ENCODE peak calls at places on chromosomes 4 and X, in ten cellular contexts. One of them, this sample, is unnamed.

GRCh38 chr4:94410678-94411206 is 41.0 kb upstream of the PDLIM5 start:
- DNase-seq in HL-60: no peak
- DNase-seq in ovary: peak; percentile 48
- DNase-seq in tibial artery: peak; percentile 97
- DNase-seq in SK-N-SH: no peak
- DNase-seq in CD4-positive, CD25-positive, alpha-beta regulatory T cell: no peak
- DNase-seq in Jurkat, Clone E6-1: no peak
- DNase-seq in psoas muscle: peak; percentile 89
- DNase-seq in GM23338: no peak
- DNase-seq in fibroblast of lung: no peak
- DNase-seq in this sample: no peak

GRCh38 chr4:81757706-81758105 is 286.0 kb upstream of the RASGEF1B start:
- DNase-seq in HL-60: no peak
- DNase-seq in Jurkat, Clone E6-1: no peak
- DNase-seq in tibial artery: no peak
- DNase-seq in SK-N-SH: no peak
- DNase-seq in CD4-positive, CD25-positive, alpha-beta regulatory T cell: no peak
- DNase-seq in ovary: no peak
- DNase-seq in GM23338: peak; percentile 10
- DNase-seq in psoas muscle: no peak
- DNase-seq in fibroblast of lung: no peak
- DNase-seq in this sample: no peak

GRCh38 chr4:144705861-144706590 is 60.1 kb downstream of the HHIP start:
- DNase-seq in Jurkat, Clone E6-1: no peak
- DNase-seq in tibial artery: no peak
- DNase-seq in CD4-positive, CD25-positive, alpha-beta regulatory T cell: no peak
- DNase-seq in psoas muscle: no peak
- DNase-seq in HL-60: no peak
- DNase-seq in GM23338: no peak
- DNase-seq in SK-N-SH: no peak
- DNase-seq in ovary: no peak
- DNase-seq in fibroblast of lung: no peak
- DNase-seq in this sample: no peak

GRCh38 chr4:159778298-159778697 is 675.4 kb downstream of the RAPGEF2 start:
- DNase-seq in Jurkat, Clone E6-1: no peak
- DNase-seq in GM23338: no peak
- DNase-seq in SK-N-SH: no peak
- DNase-seq in CD4-positive, CD25-positive, alpha-beta regulatory T cell: no peak
- DNase-seq in HL-60: no peak
- DNase-seq in ovary: no peak
- DNase-seq in psoas muscle: no peak
- DNase-seq in fibroblast of lung: no peak
- DNase-seq in tibial artery: no peak
- DNase-seq in this sample: no peak

GRCh38 chr4:152352215-152352614 is 183.7 kb downstream of the FBXW7 start:
- DNase-seq in fibroblast of lung: no peak
- DNase-seq in CD4-positive, CD25-positive, alpha-beta regulatory T cell: no peak
- DNase-seq in HL-60: no peak
- DNase-seq in ovary: no peak
- DNase-seq in GM23338: no peak
- DNase-seq in tibial artery: no peak
- DNase-seq in psoas muscle: no peak
- DNase-seq in SK-N-SH: no peak
- DNase-seq in Jurkat, Clone E6-1: no peak
- DNase-seq in this sample: no peak

GRCh38 chr4:144666539-144667175 is 20.7 kb downstream of the HHIP start:
- DNase-seq in HL-60: no peak
- DNase-seq in SK-N-SH: no peak
- DNase-seq in Jurkat, Clone E6-1: no peak
- DNase-seq in tibial artery: no peak
- DNase-seq in GM23338: no peak
- DNase-seq in fibroblast of lung: peak; percentile 87
- DNase-seq in psoas muscle: no peak
- DNase-seq in ovary: no peak
- DNase-seq in CD4-positive, CD25-positive, alpha-beta regulatory T cell: no peak
- DNase-seq in this sample: no peak

GRCh38 chrX:155611302-155611701 is 1.4 kb downstream of the TMLHE start:
- DNase-seq in fibroblast of lung: no peak
- DNase-seq in GM23338: no peak
- DNase-seq in psoas muscle: no peak
- DNase-seq in CD4-positive, CD25-positive, alpha-beta regulatory T cell: no peak
- DNase-seq in ovary: no peak
- DNase-seq in SK-N-SH: no peak
- DNase-seq in HL-60: no peak
- DNase-seq in Jurkat, Clone E6-1: no peak
- DNase-seq in tibial artery: no peak
- DNase-seq in this sample: no peak

GRCh38 chr4:126794363-126794762 is 838.4 kb upstream of the INTU start:
- DNase-seq in CD4-positive, CD25-positive, alpha-beta regulatory T cell: no peak
- DNase-seq in tibial artery: no peak
- DNase-seq in Jurkat, Clone E6-1: no peak
- DNase-seq in psoas muscle: no peak
- DNase-seq in fibroblast of lung: peak; percentile 68
- DNase-seq in GM23338: no peak
- DNase-seq in ovary: no peak
- DNase-seq in HL-60: no peak
- DNase-seq in SK-N-SH: no peak
- DNase-seq in this sample: no peak

GRCh38 chr4:1459081-1459480 is 52.8 kb upstream of the NKX1-1 start:
- DNase-seq in Jurkat, Clone E6-1: no peak
- DNase-seq in SK-N-SH: peak; percentile 13
- DNase-seq in GM23338: no peak
- DNase-seq in HL-60: no peak
- DNase-seq in ovary: no peak
- DNase-seq in CD4-positive, CD25-positive, alpha-beta regulatory T cell: no peak
- DNase-seq in psoas muscle: no peak
- DNase-seq in fibroblast of lung: no peak
- DNase-seq in tibial artery: peak; percentile 48
- DNase-seq in this sample: no peak

GRCh38 chr4:6626066-6626465 is 14.4 kb upstream of the MRFAP1 start:
- DNase-seq in HL-60: no peak
- DNase-seq in fibroblast of lung: no peak
- DNase-seq in Jurkat, Clone E6-1: no peak
- DNase-seq in ovary: no peak
- DNase-seq in SK-N-SH: no peak
- DNase-seq in tibial artery: peak; percentile 12
- DNase-seq in psoas muscle: no peak
- DNase-seq in CD4-positive, CD25-positive, alpha-beta regulatory T cell: no peak
- DNase-seq in GM23338: no peak
- DNase-seq in this sample: no peak

GRCh38 chrX:120775959-120776358 is 99.7 kb downstream of the CT47B1 start:
- DNase-seq in tibial artery: no peak
- DNase-seq in CD4-positive, CD25-positive, alpha-beta regulatory T cell: no peak
- DNase-seq in psoas muscle: no peak
- DNase-seq in SK-N-SH: no peak
- DNase-seq in HL-60: no peak
- DNase-seq in fibroblast of lung: no peak
- DNase-seq in ovary: no peak
- DNase-seq in Jurkat, Clone E6-1: no peak
- DNase-seq in GM23338: no peak
- DNase-seq in this sample: no peak

GRCh38 chrX:120768681-120769080 is 107.0 kb downstream of the CT47B1 start:
- DNase-seq in tibial artery: no peak
- DNase-seq in ovary: no peak
- DNase-seq in fibroblast of lung: peak; percentile 54
- DNase-seq in SK-N-SH: no peak
- DNase-seq in psoas muscle: no peak
- DNase-seq in GM23338: no peak
- DNase-seq in HL-60: no peak
- DNase-seq in Jurkat, Clone E6-1: no peak
- DNase-seq in CD4-positive, CD25-positive, alpha-beta regulatory T cell: no peak
- DNase-seq in this sample: no peak

GRCh38 chrX:120769576-120770341 is 105.9 kb downstream of the CT47B1 start:
- DNase-seq in Jurkat, Clone E6-1: peak; percentile 29
- DNase-seq in SK-N-SH: peak; percentile 19
- DNase-seq in HL-60: peak; percentile 16
- DNase-seq in fibroblast of lung: peak; percentile 65
- DNase-seq in GM23338: peak; percentile 17
- DNase-seq in tibial artery: no peak
- DNase-seq in CD4-positive, CD25-positive, alpha-beta regulatory T cell: no peak
- DNase-seq in ovary: no peak
- DNase-seq in psoas muscle: no peak
- DNase-seq in this sample: peak; percentile 14

GRCh38 chrX:120773801-120774200 is 101.9 kb downstream of the CT47B1 start:
- DNase-seq in tibial artery: no peak
- DNase-seq in psoas muscle: no peak
- DNase-seq in CD4-positive, CD25-positive, alpha-beta regulatory T cell: no peak
- DNase-seq in SK-N-SH: no peak
- DNase-seq in fibroblast of lung: no peak
- DNase-seq in ovary: no peak
- DNase-seq in GM23338: no peak
- DNase-seq in Jurkat, Clone E6-1: no peak
- DNase-seq in HL-60: no peak
- DNase-seq in this sample: no peak

DNA sequence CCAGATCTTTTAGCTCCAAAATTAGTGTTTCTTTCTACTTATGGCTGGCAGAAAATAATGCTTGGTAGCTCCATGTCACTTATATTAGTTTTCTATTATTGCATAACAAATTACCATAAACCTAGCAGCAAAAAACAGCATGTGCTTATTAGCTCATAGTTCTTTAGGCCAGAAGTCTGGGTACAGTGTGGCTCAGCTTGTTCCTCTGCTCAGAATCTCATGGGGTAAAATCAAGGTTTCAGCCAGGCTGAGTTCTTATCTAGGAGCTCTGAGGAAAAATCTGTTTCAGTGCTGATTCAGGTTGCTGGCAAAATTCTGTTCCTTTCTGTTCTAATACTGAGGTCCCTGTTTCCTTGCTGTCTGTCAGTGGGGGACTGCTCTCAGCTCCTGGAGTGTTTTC is 101.1 kb downstream of the CT47B1 start:
- DNase-seq in SK-N-SH: no peak
- DNase-seq in psoas muscle: no peak
- DNase-seq in CD4-positive, CD25-positive, alpha-beta regulatory T cell: no peak
- DNase-seq in Jurkat, Clone E6-1: no peak
- DNase-seq in fibroblast of lung: no peak
- DNase-seq in tibial artery: no peak
- DNase-seq in GM23338: no peak
- DNase-seq in HL-60: no peak
- DNase-seq in ovary: no peak
- DNase-seq in this sample: no peak
- H3K4me3 ChIP-seq in SK-N-SH: no peak overlapping the region
- H3K4me3 ChIP-seq in psoas muscle: no peak overlapping the region
- H3K4me3 ChIP-seq in CD4-positive, CD25-positive, alpha-beta regulatory T cell: no peak overlapping the region
- H3K4me3 ChIP-seq in Jurkat, Clone E6-1: no peak overlapping the region
- H3K4me3 ChIP-seq in fibroblast of lung: no peak overlapping the region
- H3K4me3 ChIP-seq in tibial artery: no peak overlapping the region
- H3K4me3 ChIP-seq in GM23338: no peak overlapping the region
- H3K4me3 ChIP-seq in HL-60: no peak overlapping the region
- H3K4me3 ChIP-seq in ovary: no peak overlapping the region
- H3K4me3 ChIP-seq in this sample: no peak overlapping the region

GRCh38 chr4:76898949-76899640 is 1.2 kb upstream of the SOWAHB start:
- DNase-seq in tibial artery: no peak
- DNase-seq in psoas muscle: no peak
- DNase-seq in SK-N-SH: no peak
- DNase-seq in GM23338: peak; percentile 17
- DNase-seq in CD4-positive, CD25-positive, alpha-beta regulatory T cell: no peak
- DNase-seq in Jurkat, Clone E6-1: no peak
- DNase-seq in fibroblast of lung: peak; percentile 22
- DNase-seq in ovary: no peak
- DNase-seq in HL-60: no peak
- DNase-seq in this sample: no peak
- H3K4me3 ChIP-seq in tibial artery: no peak overlapping the region
- H3K4me3 ChIP-seq in psoas muscle: no peak overlapping the region
- H3K4me3 ChIP-seq in SK-N-SH: no peak overlapping the region
- H3K4me3 ChIP-seq in GM23338: peak overlapping the region; percentile 64
- H3K4me3 ChIP-seq in CD4-positive, CD25-positive, alpha-beta regulatory T cell: no peak overlapping the region
- H3K4me3 ChIP-seq in Jurkat, Clone E6-1: no peak overlapping the region
- H3K4me3 ChIP-seq in fibroblast of lung: no peak overlapping the region
- H3K4me3 ChIP-seq in ovary: no peak overlapping the region
- H3K4me3 ChIP-seq in HL-60: no peak overlapping the region
- H3K4me3 ChIP-seq in this sample: no peak overlapping the region

GRCh38 chrX:11760958-11761357 is 2.9 kb downstream of the MSL3 start:
- DNase-seq in CD4-positive, CD25-positive, alpha-beta regulatory T cell: no peak
- DNase-seq in tibial artery: no peak
- DNase-seq in ovary: no peak
- DNase-seq in GM23338: no peak
- DNase-seq in Jurkat, Clone E6-1: no peak
- DNase-seq in HL-60: no peak
- DNase-seq in SK-N-SH: no peak
- DNase-seq in psoas muscle: no peak
- DNase-seq in fibroblast of lung: no peak
- DNase-seq in this sample: no peak
- H3K4me3 ChIP-seq in CD4-positive, CD25-positive, alpha-beta regulatory T cell: peak overlapping the region; percentile 98
- H3K4me3 ChIP-seq in tibial artery: no peak overlapping the region
- H3K4me3 ChIP-seq in ovary: no peak overlapping the region
- H3K4me3 ChIP-seq in GM23338: no peak overlapping the region
- H3K4me3 ChIP-seq in Jurkat, Clone E6-1: no peak overlapping the region
- H3K4me3 ChIP-seq in HL-60: peak overlapping the region; percentile 8
- H3K4me3 ChIP-seq in SK-N-SH: no peak overlapping the region
- H3K4me3 ChIP-seq in psoas muscle: peak overlapping the region; percentile 75
- H3K4me3 ChIP-seq in fibroblast of lung: no peak overlapping the region
- H3K4me3 ChIP-seq in this sample: peak overlapping the region; percentile 49

GRCh38 chr4:153472122-153473037 is 6.2 kb downstream of the TMEM131L start:
- DNase-seq in ovary: no peak
- DNase-seq in SK-N-SH: no peak
- DNase-seq in HL-60: no peak
- DNase-seq in fibroblast of lung: no peak
- DNase-seq in tibial artery: no peak
- DNase-seq in Jurkat, Clone E6-1: no peak
- DNase-seq in CD4-positive, CD25-positive, alpha-beta regulatory T cell: no peak
- DNase-seq in GM23338: no peak
- DNase-seq in psoas muscle: no peak
- DNase-seq in this sample: no peak

GRCh38 chr4:153474251-153474650 is 8.1 kb downstream of the TMEM131L start:
- DNase-seq in HL-60: no peak
- DNase-seq in psoas muscle: no peak
- DNase-seq in Jurkat, Clone E6-1: no peak
- DNase-seq in tibial artery: no peak
- DNase-seq in SK-N-SH: no peak
- DNase-seq in GM23338: no peak
- DNase-seq in ovary: no peak
- DNase-seq in CD4-positive, CD25-positive, alpha-beta regulatory T cell: no peak
- DNase-seq in fibroblast of lung: no peak
- DNase-seq in this sample: no peak

GRCh38 chr4:153467897-153468262 is 1.7 kb downstream of the TMEM131L start:
- DNase-seq in psoas muscle: no peak
- DNase-seq in ovary: no peak
- DNase-seq in SK-N-SH: no peak
- DNase-seq in HL-60: no peak
- DNase-seq in fibroblast of lung: no peak
- DNase-seq in CD4-positive, CD25-positive, alpha-beta regulatory T cell: peak; percentile 49
- DNase-seq in Jurkat, Clone E6-1: peak; percentile 61
- DNase-seq in GM23338: no peak
- DNase-seq in tibial artery: no peak
- DNase-seq in this sample: no peak

GRCh38 chr4:153468587-153468986 is 2.4 kb downstream of the TMEM131L start:
- DNase-seq in ovary: no peak
- DNase-seq in tibial artery: no peak
- DNase-seq in SK-N-SH: peak; percentile 53
- DNase-seq in GM23338: no peak
- DNase-seq in HL-60: no peak
- DNase-seq in fibroblast of lung: no peak
- DNase-seq in CD4-positive, CD25-positive, alpha-beta regulatory T cell: no peak
- DNase-seq in Jurkat, Clone E6-1: no peak
- DNase-seq in psoas muscle: no peak
- DNase-seq in this sample: peak; percentile 57

DNA sequence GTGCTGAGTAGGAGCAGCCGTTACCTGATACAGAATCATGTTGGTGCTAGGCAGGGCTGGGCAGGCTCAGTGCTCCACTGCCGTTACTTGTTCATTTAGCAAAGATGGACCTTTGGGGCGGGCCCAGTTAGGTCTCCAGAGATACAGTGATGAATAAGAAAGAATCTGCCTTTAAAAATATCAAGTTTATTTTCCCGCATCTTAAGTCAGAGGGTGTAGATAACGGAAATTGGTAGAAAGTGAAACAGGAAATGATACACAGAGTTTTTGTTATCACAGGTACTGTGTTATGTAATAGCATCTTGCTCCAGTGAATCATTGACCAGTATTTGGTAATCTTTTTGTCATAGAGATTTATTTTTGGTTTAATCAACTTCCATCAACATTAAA is 5.5 kb downstream of the TMEM131L start:
- DNase-seq in psoas muscle: no peak
- DNase-seq in Jurkat, Clone E6-1: no peak
- DNase-seq in HL-60: no peak
- DNase-seq in GM23338: no peak
- DNase-seq in SK-N-SH: no peak
- DNase-seq in fibroblast of lung: no peak
- DNase-seq in ovary: no peak
- DNase-seq in tibial artery: no peak
- DNase-seq in CD4-positive, CD25-positive, alpha-beta regulatory T cell: peak; percentile 75
- DNase-seq in this sample: peak; percentile 76
- H3K4me3 ChIP-seq in psoas muscle: no peak overlapping the region
- H3K4me3 ChIP-seq in Jurkat, Clone E6-1: no peak overlapping the region
- H3K4me3 ChIP-seq in HL-60: no peak overlapping the region
- H3K4me3 ChIP-seq in GM23338: no peak overlapping the region
- H3K4me3 ChIP-seq in SK-N-SH: no peak overlapping the region
- H3K4me3 ChIP-seq in fibroblast of lung: no peak overlapping the region
- H3K4me3 ChIP-seq in ovary: no peak overlapping the region
- H3K4me3 ChIP-seq in tibial artery: no peak overlapping the region
- H3K4me3 ChIP-seq in CD4-positive, CD25-positive, alpha-beta regulatory T cell: peak overlapping the region; percentile 76
- H3K4me3 ChIP-seq in this sample: peak overlapping the region; percentile 48